ENCODE peak calls at places on chromosomes 12 and 14, in six cellular contexts. N is activated T-helper 2 cell treated with anti-CD3 and anti-CD28 coated beads, Interferon-gamma antibody, Interleukin-2, Interleukin-4, amounts not matched to agents 10 μg/mL and 5 μg/mL and 100 μg/mL, durations not matched to agents 14 hours and 24 hours and 36 hours; P is mesothelial cell of epicardium; H is DMS 273 treated with DMSO at 0.1 percent for 48 hours; S is RPMI8226; V is right lobe of liver. I is an unnamed sample.

GRCh38 chr12:75863475-75863874 is 168.1 kb downstream of the PHLDA1 start:
- DNase-seq in V (no peak), P (no peak), N (no peak), S (no peak), H (no peak), I (no peak)

GRCh38 chr14:55361190-55361589 is 50.4 kb downstream of the ATG14 start:
- DNase-seq in N (no peak), V (no peak), H (no peak), P (no peak), S (no peak), I (no peak)

GRCh38 chr12:104462931-104463339 is 6.2 kb downstream of the CHST11 start:
- DNase-seq in S (peak), V (no peak), N (peak), H (no peak), P (no peak), I (no peak)

GRCh38 chr12:38689704-38690103 is 215.7 kb downstream of the CPNE8 start:
- DNase-seq in P (no peak), V (no peak), N (no peak), H (no peak), S (no peak), I (no peak)

GRCh38 chr14:64423987-64424386 is 35.8 kb downstream of the MTHFD1 start:
- DNase-seq in P (no peak), S (no peak), H (no peak), N (no peak), V (no peak), I (no peak)

GRCh38 chr14:74614508-74615495 is 2.8 kb upstream of the LTBP2 start:
- DNase-seq in P (no peak), S (no peak), V (no peak), N (no peak), H (no peak), I (no peak)

GRCh38 chr14:64656986-64657385 is 47.2 kb upstream of the PLEKHG3 start:
- DNase-seq in V (peak), S (no peak), H (no peak), N (no peak), P (no peak), I (no peak)

GRCh38 chr14:22303589-22304195 is 285.3 kb downstream of the DAD1 start:
- DNase-seq in S (no peak), N (no peak), V (no peak), P (no peak), H (no peak), I (peak)

GRCh38 chr12:100656806-100657205 is 83.3 kb downstream of the GAS2L3 start:
- DNase-seq in S (no peak), N (no peak), H (no peak), P (no peak), V (no peak), I (no peak)

GRCh38 chr14:99327458-99328250 is 55.7 kb upstream of the BCL11B start:
- DNase-seq in N (no peak), V (no peak), S (no peak), H (no peak), P (peak), I (peak)

GRCh38 chr12:89882051-89882450 is 173.4 kb upstream of the ATP2B1 start:
- DNase-seq in S (no peak), N (no peak), H (no peak), V (no peak), P (no peak), I (no peak)

GRCh38 chr12:538731-539539 is 79.2 kb downstream of the B4GALNT3 start:
- DNase-seq in H (no peak), N (no peak), V (peak), S (peak), P (no peak), I (no peak)

GRCh38 chr14:34180428-34180827 is 229.6 kb upstream of the EGLN3 start:
- DNase-seq in H (no peak), P (no peak), S (peak), V (no peak), N (no peak), I (no peak)

GRCh38 chr12:46389130-46389616 is 16.6 kb upstream of the SLC38A2 start:
- DNase-seq in S (no peak), H (no peak), V (no peak), P (no peak), N (no peak), I (no peak)

GRCh38 chr14:35299708-35300107 is 7.5 kb downstream of the PSMA6 start:
- DNase-seq in S (no peak), V (no peak), N (no peak), H (no peak), P (no peak), I (no peak)

GRCh38 chr12:53867216-53868012 is 71.2 kb upstream of the HOXC13 start:
- DNase-seq in N (no peak), H (no peak), P (no peak), S (no peak), V (no peak), I (no peak)

GRCh38 chr12:14960548-14961465 is 594 bp downstream of the ARHGDIB start:
- DNase-seq in N (peak), S (no peak), P (no peak), V (no peak), H (no peak), I (no peak)

GRCh38 chr12:25135531-25136154 is 59.3 kb downstream of the DNAI7 start:
- DNase-seq in H (no peak), P (no peak), N (no peak), S (peak), V (no peak), I (no peak)

GRCh38 chr14:24270537-24271133 is 762 bp downstream of the RABGGTA start:
- DNase-seq in S (peak), V (no peak), P (no peak), H (no peak), N (no peak), I (no peak)

GRCh38 chr12:12182926-12183325 is 83.9 kb downstream of the LRP6 start:
- DNase-seq in H (no peak), V (no peak), P (no peak), N (no peak), S (no peak), I (peak)

GRCh38 chr12:6224550-6224949 is 24.4 kb downstream of the CD9 start:
- DNase-seq in V (no peak), P (no peak), S (no peak), H (no peak), N (no peak), I (peak)

GRCh38 chr12:13209279-13210021 is 12.9 kb downstream of the EMP1 start:
- DNase-seq in V (no peak), S (no peak), H (no peak), N (no peak), P (no peak), I (no peak)

GRCh38 chr14:38554046-38554445 is 298.2 kb upstream of the CLEC14A start:
- DNase-seq in H (no peak), P (no peak), N (no peak), V (no peak), S (no peak), I (no peak)

GRCh38 chr14:41875113-41875512 is 268.4 kb downstream of the LRFN5 start:
- DNase-seq in S (no peak), P (no peak), V (no peak), N (no peak), H (no peak), I (no peak)

GRCh38 chr12:20305470-20305869 is 62.9 kb upstream of the PDE3A start:
- DNase-seq in V (no peak), H (no peak), S (no peak), P (no peak), N (no peak), I (no peak)

GRCh38 chr12:72028966-72029365 is 90.3 kb downstream of the TPH2 start:
- DNase-seq in P (no peak), N (no peak), S (no peak), H (no peak), V (no peak), I (no peak)

GRCh38 chr12:81866081-81866480 is 106.9 kb upstream of the PPFIA2 start:
- DNase-seq in P (no peak), H (no peak), S (no peak), V (no peak), N (no peak), I (no peak)

GRCh38 chr14:81326451-81326850 is 73.7 kb downstream of the STON2 start:
- DNase-seq in H (no peak), S (no peak), N (no peak), V (no peak), P (no peak), I (no peak)

GRCh38 chr14:73403181-73403752 is 55.1 kb downstream of the NUMB start:
- DNase-seq in N (no peak), P (no peak), S (no peak), V (no peak), H (no peak), I (no peak)

GRCh38 chr12:129559756-129560155 is 344.1 kb downstream of the TMEM132D start:
- DNase-seq in V (no peak), S (no peak), P (no peak), H (no peak), N (no peak), I (no peak)

GRCh38 chr14:91830777-91831176 is 36.6 kb downstream of the TC2N start:
- DNase-seq in P (no peak), N (no peak), H (no peak), V (no peak), S (no peak), I (no peak)

GRCh38 chr14:80213602-80214001 is 2.3 kb upstream of the DIO2 start:
- DNase-seq in V (peak), N (no peak), P (no peak), H (peak), S (peak), I (peak)

GRCh38 chr12:107092669-107093546 is 441 bp downstream of the CRY1 start:
- DNase-seq in N (peak), P (no peak), H (no peak), V (no peak), S (peak), I (peak)

GRCh38 chr12:32789911-32790310 is 34.2 kb upstream of the YARS2 start:
- DNase-seq in P (no peak), S (no peak), H (no peak), N (no peak), V (no peak), I (no peak)

GRCh38 chr14:69901113-69901951 is 22.1 kb downstream of the SMOC1 start:
- DNase-seq in N (no peak), V (no peak), S (no peak), H (no peak), P (no peak), I (peak)

GRCh38 chr12:21697829-21698630 is 40.4 kb upstream of the LDHB start:
- DNase-seq in S (peak), H (no peak), P (no peak), V (no peak), N (no peak), I (peak)

GRCh38 chr14:74569826-74570591 is 42.0 kb downstream of the LTBP2 start:
- DNase-seq in H (no peak), S (no peak), V (no peak), P (no peak), N (no peak), I (peak)